ENCODE peak calls at places on chromosomes 1 and 21, in four cellular contexts. M, X, K and E are unnamed samples.

GRCh38 chr1:64892576-64893573 is 73.5 kb downstream of the JAK1 start:
- DNase-seq in M (peak; percentile 44), X (peak; percentile 53), K (no peak), E (no peak)

GRCh38 chr21:35395728-35396127 is 346.6 kb upstream of the RUNX1 start:
- DNase-seq in X (no peak), M (peak; percentile 51), K (peak; percentile 81), E (peak; percentile 4)

GRCh38 chr1:43007377-43008105 is 48.9 kb upstream of the SLC2A1 start:
- DNase-seq in X (no peak), K (no peak), M (no peak), E (no peak)

GRCh38 chr1:159162511-159163265 is 8.7 kb upstream of the CADM3 start:
- DNase-seq in K (peak; percentile 64), M (no peak), X (no peak), E (no peak)

GRCh38 chr1:152398812-152399698 is 15.0 kb downstream of the CRNN start:
- DNase-seq in M (no peak), X (no peak), K (peak; percentile 59), E (no peak)

GRCh38 chr1:117679868-117680267 is 74.0 kb downstream of the TENT5C start:
- DNase-seq in K (no peak), X (no peak), M (no peak), E (no peak)

GRCh38 chr1:195195423-195196057 is 1412.7 kb downstream of the KCNT2 start:
- DNase-seq in M (no peak), K (no peak), X (no peak), E (no peak)

GRCh38 chr1:208007938-208008342 is 97.0 kb upstream of the CD34 start:
- DNase-seq in K (peak; percentile 77), M (peak; percentile 64), X (peak; percentile 54), E (no peak)

GRCh38 chr1:229365574-229365973 is 22.7 kb upstream of the CCSAP start:
- DNase-seq in K (no peak), X (no peak), M (no peak), E (no peak)

GRCh38 chr21:25561668-25562641 is 45.3 kb downstream of the MRPL39 start:
- DNase-seq in M (peak; percentile 82), X (peak; percentile 80), K (no peak), E (peak; percentile 16)

GRCh38 chr1:26378088-26378878 is 5.7 kb upstream of the ZNF683 start:
- DNase-seq in K (peak; percentile 87), M (peak; percentile 53), X (peak; percentile 99), E (peak; percentile 64)

GRCh38 chr21:34885636-34886553 is 163.2 kb downstream of the RUNX1 start:
- DNase-seq in M (peak; percentile 63), X (peak; percentile 46), K (no peak), E (no peak)

GRCh38 chr1:204196068-204196795 is at the start of gene KISS1:
- DNase-seq in K (no peak), M (no peak), X (no peak), E (no peak)

GRCh38 chr1:169595764-169596711 is 9.8 kb upstream of the F5 start:
- DNase-seq in K (peak; percentile 57), M (peak; percentile 46), X (peak; percentile 12), E (no peak)

GRCh38 chr1:29631361-29631760 is 395.0 kb downstream of the PTPRU start:
- DNase-seq in M (no peak), K (no peak), X (peak; percentile 26), E (no peak)

GRCh38 chr1:155873860-155874259 is 14.5 kb downstream of the SYT11 start:
- DNase-seq in X (peak; percentile 44), K (peak; percentile 73), M (peak; percentile 56), E (no peak)

GRCh38 chr1:14877224-14877623 is 276.3 kb upstream of the TMEM51 start:
- DNase-seq in K (no peak), M (no peak), X (no peak), E (no peak)

GRCh38 chr1:207695943-207696342 is 51.0 kb downstream of the CR1L start:
- DNase-seq in M (no peak), X (no peak), K (no peak), E (no peak)

GRCh38 chr1:40141878-40142535 is 19.2 kb upstream of the RLF start:
- DNase-seq in M (no peak), X (no peak), K (no peak), E (peak; percentile 78)

GRCh38 chr21:28436286-28436932 is 556.3 kb downstream of the LTN1 start:
- DNase-seq in M (peak; percentile 61), K (peak; percentile 50), X (peak; percentile 51), E (peak; percentile 30)

GRCh38 chr1:180358649-180359048 is 128.6 kb downstream of the LHX4 start:
- DNase-seq in K (no peak), M (peak; percentile 30), X (peak; percentile 41), E (no peak)

GRCh38 chr1:114828251-114828650 is 26.4 kb upstream of the SYCP1 start:
- DNase-seq in X (no peak), M (no peak), K (peak; percentile 82), E (no peak)

GRCh38 chr1:13813398-13814012 is 113.5 kb downstream of the PRDM2 start:
- DNase-seq in X (peak; percentile 36), K (no peak), M (peak; percentile 4), E (no peak)

GRCh38 chr1:54774820-54775498 is 10.6 kb upstream of the PARS2 start:
- DNase-seq in K (no peak), X (peak; percentile 15), M (peak; percentile 44), E (no peak)

GRCh38 chr1:162732566-162733335 is 57.8 kb upstream of the HSD17B7 start:
- DNase-seq in M (no peak), X (peak; percentile 63), K (no peak), E (no peak)

GRCh38 chr1:170407601-170408000 is 124.4 kb upstream of the GORAB start:
- DNase-seq in X (peak; percentile 66), M (no peak), K (peak; percentile 9), E (no peak)

GRCh38 chr1:87958201-87958600 is 629.5 kb downstream of the LMO4 start:
- DNase-seq in X (no peak), K (no peak), M (no peak), E (no peak)

GRCh38 chr21:44315691-44316208 is 15.9 kb downstream of the PFKL start:
- DNase-seq in K (no peak), M (no peak), X (no peak), E (no peak)

GRCh38 chr1:85463666-85464496 is 1.1 kb downstream of the DDAH1 start:
- DNase-seq in K (no peak), X (peak; percentile 35), M (no peak), E (no peak)

GRCh38 chr1:233668725-233669294 is 54.9 kb downstream of the KCNK1 start:
- DNase-seq in M (peak; percentile 3), K (peak; percentile 82), X (peak; percentile 34), E (peak; percentile 89)

GRCh38 chr21:27681841-27682240 is 715.0 kb upstream of the ADAMTS5 start:
- DNase-seq in K (peak; percentile 43), M (peak; percentile 69), X (peak; percentile 58), E (no peak)

GRCh38 chr1:183808296-183809027 is 3.5 kb downstream of the RGL1 start:
- DNase-seq in M (no peak), K (no peak), X (no peak), E (no peak)

GRCh38 chr1:213051881-213052202 is 801 bp downstream of the RPS6KC1 start:
- DNase-seq in K (no peak), M (no peak), X (no peak), E (no peak)

GRCh38 chr1:213050745-213051126 is 305 bp upstream of the RPS6KC1 start:
- DNase-seq in M (no peak), K (no peak), X (no peak), E (no peak)

GRCh38 chr1:213049232-213049631 is 1.8 kb upstream of the RPS6KC1 start:
- DNase-seq in M (no peak), K (no peak), X (no peak), E (no peak)

GRCh38 chr1:213053455-213053854 is 2.4 kb downstream of the RPS6KC1 start:
- DNase-seq in X (no peak), M (no peak), K (no peak), E (no peak)

DNA sequence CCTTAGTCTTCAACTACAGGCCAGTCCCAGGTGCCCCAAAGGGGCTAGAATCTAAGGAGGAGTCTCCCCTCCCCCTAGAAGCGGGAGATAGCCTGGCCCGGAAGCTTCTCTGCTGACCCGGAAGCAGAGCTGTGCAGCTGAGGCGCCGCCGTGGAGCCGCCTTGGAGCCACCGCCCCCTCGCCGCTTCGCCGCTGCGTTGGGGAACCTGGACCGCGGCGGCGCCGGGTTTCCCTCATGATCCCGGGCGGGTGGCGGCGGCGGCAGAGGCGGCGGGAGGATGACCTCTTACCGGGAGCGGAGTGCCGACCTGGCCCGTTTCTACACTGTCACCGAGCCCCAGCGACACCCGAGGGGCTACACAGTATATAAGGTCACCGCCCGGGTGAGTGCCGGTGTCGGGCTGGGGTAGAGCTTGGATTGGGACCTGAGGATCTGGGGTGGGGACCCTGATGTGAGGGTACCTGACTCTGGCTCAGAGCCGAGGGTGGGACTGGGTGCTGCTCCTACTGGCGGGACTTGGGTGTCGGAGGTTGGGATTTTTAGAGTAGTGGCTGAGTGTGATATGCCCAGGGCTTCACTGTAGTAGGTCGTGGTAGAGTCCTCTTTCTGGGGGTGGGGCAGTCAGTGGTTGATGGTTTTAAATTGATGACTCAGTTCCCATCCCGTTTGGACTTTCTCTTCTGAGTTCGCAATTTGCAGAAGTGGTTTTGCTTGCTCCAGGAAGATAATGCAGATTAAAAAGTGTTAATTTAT is at the start of gene RPS6KC1:
- DNase-seq in X (peak; percentile 76), K (peak; percentile 78), M (peak; percentile 74), E (peak; percentile 69)
- TF ChIP-seq CTCF in X (no peak), K (no peak), M (no peak), E (peak; percentile 34)

GRCh38 chr1:36486088-36486435 is 3.3 kb upstream of the CSF3R start:
- DNase-seq in M (no peak), X (no peak), K (no peak), E (no peak)
- H3K4me3 ChIP-seq in M (no peak overlapping the region), X (no peak overlapping the region), K (no peak overlapping the region), E (peak overlapping the region; percentile 34)

DNA sequence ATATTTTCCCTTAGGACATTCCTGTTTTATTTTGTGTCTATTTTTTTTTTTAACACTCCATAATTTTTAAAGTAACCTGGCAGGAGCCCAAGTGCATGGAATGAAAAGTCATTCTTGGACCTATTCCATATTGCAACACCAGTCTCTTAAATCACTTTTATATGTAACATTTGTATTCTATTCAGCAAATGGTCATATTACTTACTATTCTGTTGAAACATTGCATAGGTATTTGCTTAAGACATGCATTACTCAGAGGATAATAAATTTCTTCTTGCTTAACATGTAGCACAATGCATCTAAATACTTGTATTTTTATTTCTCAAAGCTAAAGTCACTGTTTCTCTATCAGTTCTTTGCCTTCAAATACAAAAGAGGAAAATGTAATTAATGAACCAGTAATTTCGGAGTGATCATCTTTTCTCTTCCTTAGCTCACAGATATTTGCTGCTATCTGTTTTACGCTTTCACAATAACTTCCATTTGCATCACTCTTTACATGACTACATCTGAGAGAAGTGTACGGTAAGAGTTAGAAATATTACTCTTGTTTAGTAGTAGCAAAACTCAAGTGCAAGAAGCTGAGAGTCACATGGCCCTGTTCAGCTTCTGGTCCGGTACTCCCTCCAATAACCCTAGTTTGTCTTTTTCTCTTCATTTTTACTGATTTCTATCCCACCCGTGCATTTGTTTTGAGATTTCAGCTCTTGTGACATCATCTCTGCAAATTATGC is 394.8 kb downstream of the USP25 start:
- DNase-seq in M (peak; percentile 91), X (peak; percentile 97), K (peak; percentile 73), E (no peak)
- H2AFZ ChIP-seq in M (no peak overlapping the region), X (no peak overlapping the region), K (no peak overlapping the region), E (no peak overlapping the region)

GRCh38 chr1:158121604-158122254 is 59.0 kb upstream of the CD1D start:
- DNase-seq in X (peak; percentile 55), K (peak; percentile 52), M (peak; percentile 49), E (peak; percentile 34)
- TF ChIP-seq CTCF in X (peak; percentile 52), K (peak; percentile 93), M (peak; percentile 56), E (peak; percentile 87)